ENCODE peak calls at places on chromosomes 11 and 22, in five cellular contexts. S is GM12892, C is lower leg skin, U is IMR-90, A is esophagus squamous epithelium. F is an unnamed sample.

GRCh38 chr11:130525307-130525706 is 76.9 kb downstream of the ADAMTS15 start:
- DNase-seq in A (no peak), U (no peak), S (no peak), C (no peak), F (no peak)

GRCh38 chr11:120835601-120836228 is 188.2 kb upstream of the TBCEL start:
- DNase-seq in A (no peak), U (peak), C (no peak), S (peak), F (no peak)

GRCh38 chr11:69297225-69297925 is 3.4 kb downstream of the MYEOV start:
- DNase-seq in C (peak), S (peak), U (peak), A (peak), F (peak)

GRCh38 chr11:35144103-35144741 is 5.3 kb downstream of the CD44 start:
- DNase-seq in C (no peak), S (peak), A (no peak), U (peak), F (no peak)

GRCh38 chr11:96063886-96064285 is 140.0 kb upstream of the MTMR2 start:
- DNase-seq in U (no peak), C (no peak), S (no peak), A (no peak), F (no peak)

GRCh38 chr11:96267490-96268010 is 75.4 kb downstream of the MAML2 start:
- DNase-seq in C (no peak), U (peak), A (no peak), S (peak), F (no peak)

GRCh38 chr11:14499178-14499559 is 442 bp downstream of the COPB1 start:
- DNase-seq in A (no peak), U (peak), S (no peak), C (peak), F (no peak)

GRCh38 chr11:87005569-87005921 is 32.2 kb upstream of the TMEM135 start:
- DNase-seq in S (no peak), U (no peak), C (no peak), A (no peak), F (no peak)

GRCh38 chr11:35029979-35030378 is 109.0 kb upstream of the CD44 start:
- DNase-seq in A (no peak), C (no peak), S (no peak), U (peak), F (peak)

GRCh38 chr22:29587938-29588699 is 7.2 kb upstream of the NIPSNAP1 start:
- DNase-seq in A (no peak), U (peak), C (peak), S (no peak), F (peak)

GRCh38 chr11:1574256-1575242 is 2.5 kb upstream of the DUSP8 start:
- DNase-seq in U (peak), C (no peak), A (no peak), S (peak), F (peak)

GRCh38 chr11:117075186-117075585 is 23.0 kb downstream of the SIK3 start:
- DNase-seq in U (no peak), C (no peak), S (no peak), A (no peak), F (no peak)

GRCh38 chr11:94665116-94665659 is 98.0 kb downstream of the PIWIL4 start:
- DNase-seq in A (no peak), S (no peak), C (no peak), U (no peak), F (no peak)

GRCh38 chr11:65503923-65504670 is 5.3 kb downstream of the MALAT1 start:
- DNase-seq in A (no peak), U (peak), C (no peak), S (no peak), F (no peak)

GRCh38 chr11:14373941-14374646 is 15.1 kb upstream of the RRAS2 start:
- DNase-seq in S (no peak), C (no peak), A (no peak), U (peak), F (no peak)

GRCh38 chr11:8702598-8702915 is 20.0 kb downstream of the RPL27A start:
- DNase-seq in A (no peak), U (no peak), C (no peak), S (no peak), F (no peak)

GRCh38 chr11:134532176-134532920 is 120.3 kb upstream of the B3GAT1 start:
- DNase-seq in A (no peak), S (no peak), U (no peak), C (no peak), F (no peak)

GRCh38 chr22:31279821-31280496 is 12.3 kb downstream of the PIK3IP1 start:
- DNase-seq in U (no peak), C (no peak), S (no peak), A (no peak), F (no peak)

GRCh38 chr11:69040581-69041260 is 8.0 kb upstream of the TPCN2 start:
- DNase-seq in U (peak), S (no peak), C (no peak), A (no peak), F (no peak)

GRCh38 chr11:7587712-7588111 is 73.9 kb downstream of the PPFIBP2 start:
- DNase-seq in S (no peak), U (no peak), A (no peak), C (no peak), F (no peak)

GRCh38 chr22:49676230-49676629 is 151.4 kb downstream of the BRD1 start:
- DNase-seq in S (no peak), U (no peak), A (no peak), C (no peak), F (no peak)

GRCh38 chr11:19499999-19500398 is 212.6 kb upstream of the NAV2 start:
- DNase-seq in C (no peak), U (peak), A (no peak), S (no peak), F (no peak)

GRCh38 chr11:2294340-2295290 is 7.1 kb downstream of the C11orf21 start:
- DNase-seq in C (no peak), U (no peak), A (no peak), S (no peak), F (no peak)

GRCh38 chr22:37557321-37558001 is 2.8 kb upstream of the CDC42EP1 start:
- DNase-seq in C (no peak), U (no peak), A (no peak), S (no peak), F (no peak)

GRCh38 chr11:100730266-100730665 is 43.2 kb downstream of the ARHGAP42 start:
- DNase-seq in A (no peak), C (no peak), S (no peak), U (peak), F (no peak)

GRCh38 chr22:40728731-40729189 is 49.5 kb downstream of the MCHR1 start:
- DNase-seq in U (no peak), A (no peak), S (no peak), C (peak), F (no peak)

GRCh38 chr11:790721-791564 is 1.1 kb upstream of the CEND1 start:
- DNase-seq in A (no peak), C (no peak), S (no peak), U (no peak), F (peak)

GRCh38 chr11:89293966-89294679 is 116.4 kb downstream of the TYR start:
- DNase-seq in A (no peak), C (no peak), U (peak), S (no peak), F (no peak)

GRCh38 chr11:12359761-12360160 is 17.6 kb upstream of the PARVA start:
- DNase-seq in S (no peak), C (no peak), U (peak), A (no peak), F (no peak)
- TF ChIP-seq POLR2A in S (no peak), C (no peak), U (no peak), A (no peak), F (no peak)

GRCh38 chr22:21657361-21658118 is 8.3 kb upstream of the PPIL2 start:
- DNase-seq in U (peak), S (peak), C (peak), A (peak), F (no peak)
- TF ChIP-seq POLR2A in U (no peak), S (peak), C (no peak), A (no peak), F (no peak)

GRCh38 chr11:67118059-67118766 is 850 bp upstream of the KDM2A start:
- DNase-seq in U (no peak), C (peak), S (peak), A (no peak), F (no peak)
- TF ChIP-seq POLR2A in U (peak), C (no peak), S (peak), A (no peak), F (no peak)

GRCh38 chr11:55942785-55943392 is 6.7 kb upstream of the OR5I1 start:
- DNase-seq in S (no peak), A (no peak), C (no peak), U (peak), F (no peak)
- TF ChIP-seq POLR2A in S (no peak), A (no peak), C (no peak), U (no peak), F (no peak)

DNA sequence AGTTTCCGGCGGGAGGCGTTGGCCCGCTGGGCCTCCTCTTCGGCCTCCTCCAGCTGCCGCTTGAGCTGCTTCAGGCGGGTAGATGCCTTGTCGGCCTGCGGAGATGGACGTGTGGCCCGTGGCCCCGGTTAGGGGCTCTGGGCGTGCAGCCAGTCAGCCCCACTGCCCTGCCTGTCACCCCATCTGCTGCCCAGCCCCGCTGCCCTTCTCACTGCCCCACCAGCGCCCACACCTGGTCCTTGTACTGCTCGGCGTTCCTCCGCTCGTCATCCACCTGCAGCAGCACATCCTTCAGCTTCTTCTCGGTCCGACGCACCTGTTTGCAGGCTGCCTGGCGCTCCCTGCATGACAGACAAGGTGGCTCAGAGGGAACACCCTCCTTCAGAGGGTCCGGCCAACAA is 31.2 kb downstream of the APOL1 start:
- DNase-seq in U (no peak), C (no peak), S (no peak), A (no peak), F (no peak)
- TF ChIP-seq POLR2A in U (no peak), C (no peak), S (no peak), A (no peak), F (no peak)

GRCh38 chr11:75582935-75583709 is 21.1 kb downstream of the SERPINH1 start:
- DNase-seq in C (peak), A (no peak), U (peak), S (peak), F (peak)
- TF ChIP-seq POLR2A in C (no peak), A (no peak), U (peak), S (peak), F (peak)

GRCh38 chr22:25051073-25051472 is 98.6 kb downstream of the KIAA1671 start:
- DNase-seq in S (no peak), A (no peak), C (no peak), U (no peak), F (no peak)

GRCh38 chr22:25049770-25050169 is 97.3 kb downstream of the KIAA1671 start:
- DNase-seq in S (no peak), C (no peak), A (no peak), U (no peak), F (no peak)

GRCh38 chr22:25048659-25049657 is 96.4 kb downstream of the KIAA1671 start:
- DNase-seq in C (peak), U (peak), A (no peak), S (peak), F (peak)

GRCh38 chr22:25051983-25052710 is 99.6 kb downstream of the KIAA1671 start:
- DNase-seq in C (no peak), S (no peak), A (no peak), U (no peak), F (no peak)

DNA sequence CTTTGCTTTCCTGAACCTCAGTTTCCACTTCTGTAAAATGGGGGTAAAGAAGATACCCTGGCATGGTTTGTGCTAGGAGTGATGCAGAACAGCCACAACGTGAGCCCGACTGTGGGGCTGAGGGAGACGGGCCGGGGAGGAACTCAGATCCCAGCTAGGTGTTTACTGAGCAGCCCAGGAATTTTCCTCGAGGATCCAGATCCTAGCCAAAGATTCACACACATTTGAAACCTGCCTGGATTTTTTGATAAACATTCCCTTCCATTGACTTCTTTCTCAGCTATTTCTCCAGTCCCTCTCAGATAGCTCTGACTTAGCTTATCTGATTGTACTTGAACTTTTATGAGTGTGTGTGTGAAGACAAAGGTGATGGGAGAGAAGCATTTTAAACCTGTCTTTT is 98.0 kb downstream of the KIAA1671 start:
- DNase-seq in A (no peak), C (no peak), S (no peak), U (no peak), F (no peak)
- TF ChIP-seq POLR2A in A (no peak), C (no peak), S (no peak), U (no peak), F (no peak)

DNA sequence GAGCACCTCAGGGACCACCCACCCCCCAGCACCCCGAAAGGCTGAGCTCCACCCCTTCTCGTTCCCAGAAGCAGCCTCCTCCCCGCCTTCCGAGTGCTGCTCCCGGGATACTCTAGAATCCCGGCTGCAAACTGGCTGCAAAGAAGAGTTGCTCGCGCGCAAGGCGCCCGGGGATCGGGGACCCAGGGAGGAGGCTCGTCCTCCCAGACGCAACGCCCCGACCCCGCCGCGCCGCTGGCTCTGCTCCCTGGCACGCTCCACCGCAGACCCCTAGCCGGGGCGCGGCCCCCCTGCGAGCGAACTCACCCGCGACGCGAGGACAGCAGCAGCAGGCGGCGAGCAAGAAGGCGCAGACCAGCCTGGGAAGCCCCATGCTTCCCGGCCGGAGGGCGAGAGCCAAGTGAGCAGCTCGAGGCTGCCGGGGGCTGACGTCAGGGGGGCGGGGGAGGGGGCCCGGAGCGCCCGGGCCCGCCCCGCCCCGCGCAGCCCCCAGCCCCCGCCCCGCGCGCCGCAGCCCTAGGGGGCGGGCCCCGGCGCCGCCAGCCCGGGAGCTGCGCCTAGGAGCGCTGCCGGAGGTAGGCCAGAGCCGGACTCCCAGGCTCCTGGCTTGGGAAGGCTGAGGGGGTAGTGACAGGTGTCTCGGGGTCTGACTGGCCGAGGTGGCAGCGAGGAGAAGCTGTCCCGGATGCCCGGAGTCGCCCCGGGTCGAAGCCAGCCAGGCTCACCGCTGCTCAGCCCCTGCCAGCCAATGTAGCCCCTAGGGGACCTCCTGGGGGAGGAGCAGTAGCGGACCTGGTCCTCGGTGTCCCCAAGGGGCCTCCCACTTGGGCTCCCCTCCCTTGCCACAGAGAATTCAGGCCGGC is at the start of gene MCAM:
- DNase-seq in S (no peak), C (no peak), U (peak), A (no peak), F (no peak)
- TF ChIP-seq POLR2A in S (no peak), C (no peak), U (peak), A (no peak), F (no peak)

GRCh38 chr22:17965538-17966402 is 58.6 kb downstream of the MICAL3 start:
- DNase-seq in A (no peak), C (no peak), U (no peak), S (no peak), F (no peak)

GRCh38 chr22:17964153-17964552 is 60.2 kb downstream of the MICAL3 start:
- DNase-seq in S (no peak), U (no peak), C (no peak), A (no peak), F (no peak)

GRCh38 chr22:17966403-17966717 is 58.0 kb downstream of the MICAL3 start:
- DNase-seq in A (no peak), C (no peak), S (no peak), U (no peak), F (no peak)

GRCh38 chr22:17963015-17963414 is 61.3 kb downstream of the MICAL3 start:
- DNase-seq in A (no peak), U (no peak), S (no peak), C (no peak), F (no peak)

DNA sequence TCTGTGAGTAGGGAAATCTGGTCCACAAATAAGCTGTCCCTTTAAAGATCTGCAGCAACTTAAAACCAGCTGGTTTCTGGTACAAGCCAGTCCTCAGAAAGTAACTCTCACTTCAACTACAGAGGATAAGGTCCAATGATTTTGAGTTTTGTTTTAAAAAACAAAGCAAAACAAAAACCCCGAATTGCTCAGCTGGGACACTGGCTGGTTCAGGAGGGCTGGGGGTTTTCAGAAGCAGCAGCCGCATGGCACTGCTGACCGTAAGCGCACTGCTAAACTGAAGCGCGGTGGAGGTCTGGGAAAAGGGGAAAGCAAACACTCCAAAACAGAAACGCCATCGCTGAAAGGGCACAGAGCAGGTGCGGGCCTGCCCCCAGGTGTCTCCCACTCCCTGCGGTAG is 59.7 kb downstream of the MICAL3 start:
- DNase-seq in U (no peak), A (no peak), S (peak), C (no peak), F (no peak)
- TF ChIP-seq POLR2A in U (no peak), A (no peak), S (no peak), C (no peak), F (no peak)

F was measured in H54.